ENCODE peak calls at places on chromosome 19, in nine cellular contexts. One of them, this sample, is unnamed.

GRCh38 chr19:5536337-5536894 is 31.3 kb downstream of the TINCR start:
- DNase-seq in thoracic aorta: no peak
- DNase-seq in NCI-H69: peak
- DNase-seq in A172: peak
- DNase-seq in CD4-positive, CD25-positive, alpha-beta regulatory T cell: no peak
- DNase-seq in stimulated activated CD8-positive, alpha-beta memory T cell treated with anti-CD3 and anti-CD28 coated beads, Interleukin-2, amount 100 ng/mL, for 48 hours: no peak
- DNase-seq in thyroid gland: peak
- DNase-seq in GM04504: peak
- DNase-seq in nephron progenitor cell: peak
- DNase-seq in this sample: peak

GRCh38 chr19:17450264-17451075 is 2.0 kb upstream of the TMEM221 start:
- DNase-seq in A172: peak
- DNase-seq in GM04504: no peak
- DNase-seq in thyroid gland: no peak
- DNase-seq in thoracic aorta: no peak
- DNase-seq in CD4-positive, CD25-positive, alpha-beta regulatory T cell: no peak
- DNase-seq in nephron progenitor cell: no peak
- DNase-seq in NCI-H69: no peak
- DNase-seq in stimulated activated CD8-positive, alpha-beta memory T cell treated with anti-CD3 and anti-CD28 coated beads, Interleukin-2, amount 100 ng/mL, for 48 hours: no peak
- DNase-seq in this sample: no peak

GRCh38 chr19:18763674-18764590 is 27.2 kb downstream of the COMP start:
- DNase-seq in nephron progenitor cell: no peak
- DNase-seq in A172: peak
- DNase-seq in thyroid gland: peak
- DNase-seq in thoracic aorta: no peak
- DNase-seq in NCI-H69: peak
- DNase-seq in GM04504: peak
- DNase-seq in stimulated activated CD8-positive, alpha-beta memory T cell treated with anti-CD3 and anti-CD28 coated beads, Interleukin-2, amount 100 ng/mL, for 48 hours: no peak
- DNase-seq in CD4-positive, CD25-positive, alpha-beta regulatory T cell: no peak
- DNase-seq in this sample: peak

GRCh38 chr19:35316560-35316959 is 12.4 kb upstream of the CD22 start:
- DNase-seq in thoracic aorta: no peak
- DNase-seq in NCI-H69: no peak
- DNase-seq in thyroid gland: no peak
- DNase-seq in GM04504: no peak
- DNase-seq in CD4-positive, CD25-positive, alpha-beta regulatory T cell: no peak
- DNase-seq in stimulated activated CD8-positive, alpha-beta memory T cell treated with anti-CD3 and anti-CD28 coated beads, Interleukin-2, amount 100 ng/mL, for 48 hours: no peak
- DNase-seq in A172: no peak
- DNase-seq in nephron progenitor cell: no peak
- DNase-seq in this sample: no peak

GRCh38 chr19:45099465-45100201 is 6.7 kb downstream of the PPP1R37 start:
- DNase-seq in nephron progenitor cell: no peak
- DNase-seq in thyroid gland: peak
- DNase-seq in thoracic aorta: no peak
- DNase-seq in stimulated activated CD8-positive, alpha-beta memory T cell treated with anti-CD3 and anti-CD28 coated beads, Interleukin-2, amount 100 ng/mL, for 48 hours: no peak
- DNase-seq in GM04504: no peak
- DNase-seq in A172: no peak
- DNase-seq in CD4-positive, CD25-positive, alpha-beta regulatory T cell: no peak
- DNase-seq in NCI-H69: peak
- DNase-seq in this sample: no peak

GRCh38 chr19:54739587-54740497 is 1.5 kb downstream of the KIR2DL3 start:
- DNase-seq in CD4-positive, CD25-positive, alpha-beta regulatory T cell: no peak
- DNase-seq in GM04504: no peak
- DNase-seq in stimulated activated CD8-positive, alpha-beta memory T cell treated with anti-CD3 and anti-CD28 coated beads, Interleukin-2, amount 100 ng/mL, for 48 hours: no peak
- DNase-seq in nephron progenitor cell: no peak
- DNase-seq in thyroid gland: no peak
- DNase-seq in thoracic aorta: no peak
- DNase-seq in NCI-H69: no peak
- DNase-seq in A172: no peak
- DNase-seq in this sample: no peak

GRCh38 chr19:11737964-11738745 is 591 bp downstream of the ZNF823 start:
- DNase-seq in thyroid gland: peak
- DNase-seq in stimulated activated CD8-positive, alpha-beta memory T cell treated with anti-CD3 and anti-CD28 coated beads, Interleukin-2, amount 100 ng/mL, for 48 hours: peak
- DNase-seq in GM04504: no peak
- DNase-seq in NCI-H69: peak
- DNase-seq in nephron progenitor cell: peak
- DNase-seq in thoracic aorta: peak
- DNase-seq in CD4-positive, CD25-positive, alpha-beta regulatory T cell: peak
- DNase-seq in A172: peak
- DNase-seq in this sample: no peak

GRCh38 chr19:15629003-15629880 is 11.5 kb upstream of the CYP4F3 start:
- DNase-seq in NCI-H69: peak
- DNase-seq in nephron progenitor cell: peak
- DNase-seq in GM04504: peak
- DNase-seq in thyroid gland: peak
- DNase-seq in stimulated activated CD8-positive, alpha-beta memory T cell treated with anti-CD3 and anti-CD28 coated beads, Interleukin-2, amount 100 ng/mL, for 48 hours: peak
- DNase-seq in A172: peak
- DNase-seq in CD4-positive, CD25-positive, alpha-beta regulatory T cell: peak
- DNase-seq in thoracic aorta: peak
- DNase-seq in this sample: peak

GRCh38 chr19:42123765-42124164 is 8.5 kb downstream of the POU2F2 start:
- DNase-seq in A172: no peak
- DNase-seq in CD4-positive, CD25-positive, alpha-beta regulatory T cell: no peak
- DNase-seq in GM04504: no peak
- DNase-seq in NCI-H69: no peak
- DNase-seq in thoracic aorta: no peak
- DNase-seq in thyroid gland: no peak
- DNase-seq in stimulated activated CD8-positive, alpha-beta memory T cell treated with anti-CD3 and anti-CD28 coated beads, Interleukin-2, amount 100 ng/mL, for 48 hours: no peak
- DNase-seq in nephron progenitor cell: no peak
- DNase-seq in this sample: no peak

GRCh38 chr19:36931684-36932083 is 15.6 kb downstream of the ZNF568 start:
- DNase-seq in A172: no peak
- DNase-seq in stimulated activated CD8-positive, alpha-beta memory T cell treated with anti-CD3 and anti-CD28 coated beads, Interleukin-2, amount 100 ng/mL, for 48 hours: no peak
- DNase-seq in nephron progenitor cell: no peak
- DNase-seq in thoracic aorta: no peak
- DNase-seq in CD4-positive, CD25-positive, alpha-beta regulatory T cell: no peak
- DNase-seq in NCI-H69: no peak
- DNase-seq in thyroid gland: no peak
- DNase-seq in GM04504: no peak
- DNase-seq in this sample: no peak

GRCh38 chr19:19257836-19258588 is 15.1 kb downstream of the TM6SF2 start:
- DNase-seq in nephron progenitor cell: no peak
- DNase-seq in thyroid gland: no peak
- DNase-seq in GM04504: no peak
- DNase-seq in NCI-H69: no peak
- DNase-seq in A172: no peak
- DNase-seq in stimulated activated CD8-positive, alpha-beta memory T cell treated with anti-CD3 and anti-CD28 coated beads, Interleukin-2, amount 100 ng/mL, for 48 hours: no peak
- DNase-seq in thoracic aorta: no peak
- DNase-seq in CD4-positive, CD25-positive, alpha-beta regulatory T cell: no peak
- DNase-seq in this sample: no peak

GRCh38 chr19:51320258-51320657 is 8.8 kb downstream of the IGLON5 start:
- DNase-seq in NCI-H69: no peak
- DNase-seq in stimulated activated CD8-positive, alpha-beta memory T cell treated with anti-CD3 and anti-CD28 coated beads, Interleukin-2, amount 100 ng/mL, for 48 hours: no peak
- DNase-seq in GM04504: no peak
- DNase-seq in thyroid gland: peak
- DNase-seq in CD4-positive, CD25-positive, alpha-beta regulatory T cell: no peak
- DNase-seq in thoracic aorta: no peak
- DNase-seq in A172: no peak
- DNase-seq in nephron progenitor cell: peak
- DNase-seq in this sample: no peak

GRCh38 chr19:8412783-8413592 is at the start of gene MARCHF2:
- DNase-seq in GM04504: peak
- DNase-seq in nephron progenitor cell: peak
- DNase-seq in NCI-H69: peak
- DNase-seq in CD4-positive, CD25-positive, alpha-beta regulatory T cell: peak
- DNase-seq in A172: peak
- DNase-seq in thoracic aorta: peak
- DNase-seq in stimulated activated CD8-positive, alpha-beta memory T cell treated with anti-CD3 and anti-CD28 coated beads, Interleukin-2, amount 100 ng/mL, for 48 hours: peak
- DNase-seq in thyroid gland: peak
- DNase-seq in this sample: peak

GRCh38 chr19:12872255-12872654 is 9.0 kb downstream of the DNASE2 start:
- DNase-seq in thyroid gland: no peak
- DNase-seq in NCI-H69: no peak
- DNase-seq in stimulated activated CD8-positive, alpha-beta memory T cell treated with anti-CD3 and anti-CD28 coated beads, Interleukin-2, amount 100 ng/mL, for 48 hours: no peak
- DNase-seq in thoracic aorta: no peak
- DNase-seq in CD4-positive, CD25-positive, alpha-beta regulatory T cell: no peak
- DNase-seq in nephron progenitor cell: no peak
- DNase-seq in A172: no peak
- DNase-seq in GM04504: no peak
- DNase-seq in this sample: no peak

GRCh38 chr19:29837448-29837961 is 25.7 kb downstream of the CCNE1 start:
- DNase-seq in A172: no peak
- DNase-seq in thoracic aorta: no peak
- DNase-seq in GM04504: no peak
- DNase-seq in NCI-H69: no peak
- DNase-seq in stimulated activated CD8-positive, alpha-beta memory T cell treated with anti-CD3 and anti-CD28 coated beads, Interleukin-2, amount 100 ng/mL, for 48 hours: no peak
- DNase-seq in CD4-positive, CD25-positive, alpha-beta regulatory T cell: no peak
- DNase-seq in nephron progenitor cell: no peak
- DNase-seq in thyroid gland: no peak
- DNase-seq in this sample: no peak

GRCh38 chr19:19285723-19286122 is 12.6 kb upstream of the TM6SF2 start:
- DNase-seq in CD4-positive, CD25-positive, alpha-beta regulatory T cell: no peak
- DNase-seq in NCI-H69: no peak
- DNase-seq in nephron progenitor cell: no peak
- DNase-seq in A172: no peak
- DNase-seq in GM04504: no peak
- DNase-seq in thoracic aorta: no peak
- DNase-seq in stimulated activated CD8-positive, alpha-beta memory T cell treated with anti-CD3 and anti-CD28 coated beads, Interleukin-2, amount 100 ng/mL, for 48 hours: no peak
- DNase-seq in thyroid gland: no peak
- DNase-seq in this sample: no peak

GRCh38 chr19:42695811-42696503 is 44.3 kb downstream of the PSG3 start:
- DNase-seq in thyroid gland: no peak
- DNase-seq in NCI-H69: no peak
- DNase-seq in nephron progenitor cell: no peak
- DNase-seq in stimulated activated CD8-positive, alpha-beta memory T cell treated with anti-CD3 and anti-CD28 coated beads, Interleukin-2, amount 100 ng/mL, for 48 hours: no peak
- DNase-seq in GM04504: no peak
- DNase-seq in CD4-positive, CD25-positive, alpha-beta regulatory T cell: no peak
- DNase-seq in thoracic aorta: no peak
- DNase-seq in A172: no peak
- DNase-seq in this sample: no peak

GRCh38 chr19:45162464-45163143 is 1.8 kb upstream of the NKPD1 start:
- DNase-seq in CD4-positive, CD25-positive, alpha-beta regulatory T cell: no peak
- DNase-seq in thyroid gland: no peak
- DNase-seq in A172: no peak
- DNase-seq in nephron progenitor cell: no peak
- DNase-seq in GM04504: no peak
- DNase-seq in stimulated activated CD8-positive, alpha-beta memory T cell treated with anti-CD3 and anti-CD28 coated beads, Interleukin-2, amount 100 ng/mL, for 48 hours: no peak
- DNase-seq in NCI-H69: no peak
- DNase-seq in thoracic aorta: no peak
- DNase-seq in this sample: no peak

GRCh38 chr19:39405930-39406655 is 554 bp upstream of the ZFP36 start:
- DNase-seq in NCI-H69: no peak
- DNase-seq in thoracic aorta: peak
- DNase-seq in nephron progenitor cell: no peak
- DNase-seq in GM04504: no peak
- DNase-seq in A172: no peak
- DNase-seq in CD4-positive, CD25-positive, alpha-beta regulatory T cell: peak
- DNase-seq in thyroid gland: no peak
- DNase-seq in stimulated activated CD8-positive, alpha-beta memory T cell treated with anti-CD3 and anti-CD28 coated beads, Interleukin-2, amount 100 ng/mL, for 48 hours: peak
- DNase-seq in this sample: no peak

GRCh38 chr19:2381151-2381822 is 21.2 kb downstream of the TMPRSS9 start:
- DNase-seq in stimulated activated CD8-positive, alpha-beta memory T cell treated with anti-CD3 and anti-CD28 coated beads, Interleukin-2, amount 100 ng/mL, for 48 hours: no peak
- DNase-seq in thoracic aorta: no peak
- DNase-seq in thyroid gland: no peak
- DNase-seq in CD4-positive, CD25-positive, alpha-beta regulatory T cell: no peak
- DNase-seq in NCI-H69: no peak
- DNase-seq in A172: no peak
- DNase-seq in GM04504: no peak
- DNase-seq in nephron progenitor cell: peak
- DNase-seq in this sample: no peak

GRCh38 chr19:13827656-13828055 is 32.4 kb downstream of the ZSWIM4 start:
- DNase-seq in NCI-H69: peak
- DNase-seq in nephron progenitor cell: no peak
- DNase-seq in CD4-positive, CD25-positive, alpha-beta regulatory T cell: no peak
- DNase-seq in stimulated activated CD8-positive, alpha-beta memory T cell treated with anti-CD3 and anti-CD28 coated beads, Interleukin-2, amount 100 ng/mL, for 48 hours: no peak
- DNase-seq in GM04504: no peak
- DNase-seq in thyroid gland: no peak
- DNase-seq in thoracic aorta: no peak
- DNase-seq in A172: no peak
- DNase-seq in this sample: no peak